ENCODE peak calls at places on chromosomes 6 and 20, in ten cellular contexts. One of them, this sample, is unnamed.

GRCh38 chr6:7171119-7171518 is 63.4 kb downstream of the RREB1 start:
- DNase-seq in NCI-H1092: no peak
- DNase-seq in gastrocnemius medialis: no peak
- DNase-seq in SW 1271: no peak
- DNase-seq in D341Med: no peak
- DNase-seq in activated T-cell treated with anti-CD3 and anti-CD28 coated beads, Interleukin-2, amount 50 U/mL, for 4 hours: no peak
- DNase-seq in fibroblast of the conjunctiva: no peak
- DNase-seq in naive thymus-derived CD4-positive, alpha-beta T cell: no peak
- DNase-seq in NCI-H345: no peak
- DNase-seq in DMS 273 treated with DMSO at 0.1 percent for 48 hours: no peak
- DNase-seq in this sample: no peak

GRCh38 chr6:15623282-15624116 is 39.3 kb downstream of the DTNBP1 start:
- DNase-seq in activated T-cell treated with anti-CD3 and anti-CD28 coated beads, Interleukin-2, amount 50 U/mL, for 4 hours: no peak
- DNase-seq in NCI-H1092: no peak
- DNase-seq in gastrocnemius medialis: no peak
- DNase-seq in fibroblast of the conjunctiva: no peak
- DNase-seq in naive thymus-derived CD4-positive, alpha-beta T cell: peak; percentile 30
- DNase-seq in NCI-H345: no peak
- DNase-seq in SW 1271: peak; percentile 48
- DNase-seq in D341Med: no peak
- DNase-seq in DMS 273 treated with DMSO at 0.1 percent for 48 hours: no peak
- DNase-seq in this sample: no peak

GRCh38 chr20:3732327-3733118 is at the start of gene HSPA12B:
- DNase-seq in D341Med: no peak
- DNase-seq in activated T-cell treated with anti-CD3 and anti-CD28 coated beads, Interleukin-2, amount 50 U/mL, for 4 hours: no peak
- DNase-seq in SW 1271: no peak
- DNase-seq in gastrocnemius medialis: no peak
- DNase-seq in NCI-H1092: no peak
- DNase-seq in naive thymus-derived CD4-positive, alpha-beta T cell: no peak
- DNase-seq in fibroblast of the conjunctiva: no peak
- DNase-seq in DMS 273 treated with DMSO at 0.1 percent for 48 hours: no peak
- DNase-seq in NCI-H345: no peak
- DNase-seq in this sample: no peak

GRCh38 chr6:116220172-116220571 is 33.7 kb downstream of the TSPYL4 start:
- DNase-seq in NCI-H345: no peak
- DNase-seq in activated T-cell treated with anti-CD3 and anti-CD28 coated beads, Interleukin-2, amount 50 U/mL, for 4 hours: no peak
- DNase-seq in gastrocnemius medialis: no peak
- DNase-seq in fibroblast of the conjunctiva: no peak
- DNase-seq in NCI-H1092: no peak
- DNase-seq in naive thymus-derived CD4-positive, alpha-beta T cell: no peak
- DNase-seq in DMS 273 treated with DMSO at 0.1 percent for 48 hours: no peak
- DNase-seq in D341Med: no peak
- DNase-seq in SW 1271: no peak
- DNase-seq in this sample: no peak

GRCh38 chr6:132683543-132683942 is 24.6 kb upstream of the TAAR1 start:
- DNase-seq in SW 1271: no peak
- DNase-seq in NCI-H1092: no peak
- DNase-seq in activated T-cell treated with anti-CD3 and anti-CD28 coated beads, Interleukin-2, amount 50 U/mL, for 4 hours: no peak
- DNase-seq in gastrocnemius medialis: no peak
- DNase-seq in NCI-H345: no peak
- DNase-seq in naive thymus-derived CD4-positive, alpha-beta T cell: no peak
- DNase-seq in DMS 273 treated with DMSO at 0.1 percent for 48 hours: no peak
- DNase-seq in D341Med: no peak
- DNase-seq in fibroblast of the conjunctiva: no peak
- DNase-seq in this sample: no peak

GRCh38 chr6:113560376-113560775 is 296.8 kb upstream of the MARCKS start:
- DNase-seq in D341Med: no peak
- DNase-seq in NCI-H1092: no peak
- DNase-seq in activated T-cell treated with anti-CD3 and anti-CD28 coated beads, Interleukin-2, amount 50 U/mL, for 4 hours: no peak
- DNase-seq in DMS 273 treated with DMSO at 0.1 percent for 48 hours: no peak
- DNase-seq in fibroblast of the conjunctiva: no peak
- DNase-seq in NCI-H345: no peak
- DNase-seq in gastrocnemius medialis: no peak
- DNase-seq in SW 1271: no peak
- DNase-seq in naive thymus-derived CD4-positive, alpha-beta T cell: no peak
- DNase-seq in this sample: no peak

GRCh38 chr6:128336436-128337095 is 183.8 kb downstream of the PTPRK start:
- DNase-seq in D341Med: no peak
- DNase-seq in naive thymus-derived CD4-positive, alpha-beta T cell: no peak
- DNase-seq in gastrocnemius medialis: no peak
- DNase-seq in fibroblast of the conjunctiva: no peak
- DNase-seq in DMS 273 treated with DMSO at 0.1 percent for 48 hours: no peak
- DNase-seq in activated T-cell treated with anti-CD3 and anti-CD28 coated beads, Interleukin-2, amount 50 U/mL, for 4 hours: no peak
- DNase-seq in NCI-H1092: no peak
- DNase-seq in SW 1271: no peak
- DNase-seq in NCI-H345: no peak
- DNase-seq in this sample: no peak

GRCh38 chr6:169702640-169703246 is 817 bp downstream of the C6orf120 start:
- DNase-seq in naive thymus-derived CD4-positive, alpha-beta T cell: peak; percentile 61
- DNase-seq in NCI-H1092: peak; percentile 43
- DNase-seq in NCI-H345: peak; percentile 47
- DNase-seq in fibroblast of the conjunctiva: no peak
- DNase-seq in SW 1271: peak; percentile 38
- DNase-seq in D341Med: no peak
- DNase-seq in gastrocnemius medialis: no peak
- DNase-seq in DMS 273 treated with DMSO at 0.1 percent for 48 hours: no peak
- DNase-seq in activated T-cell treated with anti-CD3 and anti-CD28 coated beads, Interleukin-2, amount 50 U/mL, for 4 hours: peak; percentile 18
- DNase-seq in this sample: no peak

GRCh38 chr6:22952076-22952475 is 382.7 kb downstream of the HDGFL1 start:
- DNase-seq in activated T-cell treated with anti-CD3 and anti-CD28 coated beads, Interleukin-2, amount 50 U/mL, for 4 hours: no peak
- DNase-seq in NCI-H1092: no peak
- DNase-seq in gastrocnemius medialis: no peak
- DNase-seq in DMS 273 treated with DMSO at 0.1 percent for 48 hours: no peak
- DNase-seq in SW 1271: no peak
- DNase-seq in naive thymus-derived CD4-positive, alpha-beta T cell: no peak
- DNase-seq in D341Med: no peak
- DNase-seq in NCI-H345: no peak
- DNase-seq in fibroblast of the conjunctiva: peak; percentile 10
- DNase-seq in this sample: peak; percentile 66

GRCh38 chr20:41142914-41143313 is 5.6 kb downstream of the PLCG1 start:
- DNase-seq in D341Med: no peak
- DNase-seq in NCI-H345: no peak
- DNase-seq in fibroblast of the conjunctiva: no peak
- DNase-seq in gastrocnemius medialis: no peak
- DNase-seq in SW 1271: no peak
- DNase-seq in naive thymus-derived CD4-positive, alpha-beta T cell: peak; percentile 44
- DNase-seq in DMS 273 treated with DMSO at 0.1 percent for 48 hours: no peak
- DNase-seq in NCI-H1092: no peak
- DNase-seq in activated T-cell treated with anti-CD3 and anti-CD28 coated beads, Interleukin-2, amount 50 U/mL, for 4 hours: no peak
- DNase-seq in this sample: no peak

GRCh38 chr20:56689318-56689717 is 60.2 kb downstream of the TFAP2C start:
- DNase-seq in gastrocnemius medialis: no peak
- DNase-seq in activated T-cell treated with anti-CD3 and anti-CD28 coated beads, Interleukin-2, amount 50 U/mL, for 4 hours: no peak
- DNase-seq in D341Med: no peak
- DNase-seq in fibroblast of the conjunctiva: peak; percentile 35
- DNase-seq in DMS 273 treated with DMSO at 0.1 percent for 48 hours: no peak
- DNase-seq in NCI-H345: no peak
- DNase-seq in NCI-H1092: no peak
- DNase-seq in naive thymus-derived CD4-positive, alpha-beta T cell: no peak
- DNase-seq in SW 1271: no peak
- DNase-seq in this sample: peak; percentile 46

GRCh38 chr20:35972445-35972844 is 4.1 kb downstream of the CNBD2 start:
- DNase-seq in NCI-H345: peak; percentile 22
- DNase-seq in DMS 273 treated with DMSO at 0.1 percent for 48 hours: peak; percentile 75
- DNase-seq in NCI-H1092: peak; percentile 51
- DNase-seq in activated T-cell treated with anti-CD3 and anti-CD28 coated beads, Interleukin-2, amount 50 U/mL, for 4 hours: no peak
- DNase-seq in fibroblast of the conjunctiva: peak; percentile 18
- DNase-seq in gastrocnemius medialis: no peak
- DNase-seq in naive thymus-derived CD4-positive, alpha-beta T cell: no peak
- DNase-seq in SW 1271: no peak
- DNase-seq in D341Med: peak; percentile 76
- DNase-seq in this sample: no peak